ENCODE peak calls at places on chromosome X, in nine cellular contexts. I, G, B, L, D, K, W, U and X are unnamed samples.

GRCh38 chrX:115892787-115893671 is 277.5 kb upstream of the AGTR2 start:
- DNase-seq in I (no peak), L (peak; percentile 81), B (peak; percentile 77), D (peak; percentile 73), G (peak; percentile 66), K (peak; percentile 62), W (no peak), U (peak; percentile 44), X (peak; percentile 28)

GRCh38 chrX:2474280-2474962 is 26.4 kb downstream of the DHRSX start:
- DNase-seq in K (peak; percentile 43), L (no peak), I (no peak), B (no peak), G (no peak), U (no peak), D (no peak), W (no peak), X (no peak)

GRCh38 chrX:104564921-104565703 is 887 bp upstream of the IL1RAPL2 start:
- DNase-seq in D (no peak), K (no peak), G (no peak), W (no peak), L (no peak), I (no peak), B (no peak), U (no peak), X (no peak)

GRCh38 chrX:103253608-103254007 is 1.3 kb downstream of the TCEAL8 start:
- DNase-seq in W (no peak), B (no peak), U (no peak), L (no peak), D (no peak), K (peak; percentile 16), G (no peak), I (no peak), X (no peak)

GRCh38 chrX:128616933-128617332 is 564.7 kb upstream of the ACTRT1 start:
- DNase-seq in G (no peak), I (no peak), U (no peak), D (no peak), B (no peak), W (no peak), K (no peak), L (no peak), X (no peak)

GRCh38 chrX:76109654-76110053 is 63.2 kb upstream of the PBDC1 start:
- DNase-seq in I (no peak), B (no peak), G (no peak), U (no peak), L (no peak), W (no peak), K (no peak), D (no peak), X (no peak)

GRCh38 chrX:120456973-120457372 is 12.1 kb downstream of the LAMP2 start:
- DNase-seq in B (no peak), K (no peak), G (no peak), U (no peak), L (no peak), D (no peak), W (no peak), I (no peak), X (no peak)

GRCh38 chrX:117543885-117544284 is 572.7 kb downstream of the KLHL13 start:
- DNase-seq in B (no peak), G (no peak), L (no peak), W (no peak), D (no peak), U (no peak), I (no peak), K (no peak), X (no peak)

GRCh38 chrX:136711147-136711546 is 63.2 kb downstream of the CD40LG start:
- DNase-seq in U (peak; percentile 31), B (peak; percentile 67), G (peak; percentile 50), I (no peak), W (no peak), K (peak; percentile 29), D (no peak), L (peak; percentile 39), X (peak; percentile 20)

GRCh38 chrX:56726609-56727008 is 2.4 kb upstream of the NBDY start:
- DNase-seq in U (no peak), K (peak; percentile 52), G (no peak), W (no peak), I (peak; percentile 1), B (no peak), D (no peak), L (no peak), X (peak; percentile 27)

GRCh38 chrX:82734140-82734539 is 774.0 kb upstream of the POU3F4 start:
- DNase-seq in B (no peak), D (no peak), I (no peak), K (no peak), U (no peak), G (no peak), W (no peak), L (no peak), X (no peak)

GRCh38 chrX:150482537-150483217 is 85.7 kb upstream of the MTM1 start:
- DNase-seq in B (no peak), W (no peak), D (no peak), G (no peak), K (no peak), U (no peak), I (no peak), L (no peak), X (peak; percentile 70)

GRCh38 chrX:129980540-129981206 is 1.8 kb upstream of the BCORL1 start:
- DNase-seq in G (peak; percentile 73), K (peak; percentile 75), I (peak; percentile 34), L (peak; percentile 73), U (peak; percentile 72), B (peak; percentile 69), D (no peak), W (no peak), X (no peak)

GRCh38 chrX:22097295-22097694 is 65.2 kb downstream of the PHEX start:
- DNase-seq in G (no peak), U (no peak), D (no peak), L (no peak), B (no peak), I (no peak), W (no peak), K (no peak), X (no peak)

GRCh38 chrX:49930046-49930445 is 7.7 kb downstream of the CLCN5 start:
- DNase-seq in W (no peak), I (no peak), G (no peak), L (no peak), D (no peak), U (no peak), B (no peak), K (no peak), X (no peak)

GRCh38 chrX:27890611-27891010 is 82.8 kb downstream of the MAGEB10 start:
- DNase-seq in U (no peak), K (no peak), G (no peak), W (peak; percentile 15), L (no peak), D (no peak), I (no peak), B (no peak), X (peak; percentile 58)

GRCh38 chrX:10974920-10975319 is 136.2 kb upstream of the HCCS start:
- DNase-seq in D (no peak), K (no peak), W (no peak), G (no peak), B (no peak), U (no peak), I (no peak), L (no peak), X (no peak)

GRCh38 chrX:84188320-84188834 is 378 bp upstream of the RPS6KA6 start:
- DNase-seq in U (peak; percentile 31), W (no peak), L (peak; percentile 55), K (peak; percentile 76), G (peak; percentile 48), I (no peak), B (peak; percentile 56), D (no peak), X (peak; percentile 2)
- H3K4me3 ChIP-seq in U (peak overlapping the region; percentile 36), W (no peak overlapping the region), L (peak overlapping the region; percentile 31), K (peak overlapping the region; percentile 55), G (peak overlapping the region; percentile 38), I (no peak overlapping the region), B (peak overlapping the region; percentile 59), D (peak overlapping the region; percentile 15), X (peak overlapping the region; percentile 63)

GRCh38 chrX:38275615-38276014 is 51.7 kb downstream of the RPGR start:
- DNase-seq in W (peak; percentile 7), U (no peak), K (no peak), G (no peak), D (peak; percentile 13), L (no peak), I (no peak), B (no peak), X (peak; percentile 66)
- H3K27ac ChIP-seq in W (peak overlapping the region; percentile 31), U (no peak overlapping the region), K (no peak overlapping the region), G (no peak overlapping the region), D (no peak overlapping the region), L (no peak overlapping the region), I (no peak overlapping the region), B (no peak overlapping the region), X (peak overlapping the region; percentile 62)

GRCh38 chrX:126165401-126165720 is 728 bp downstream of the DCAF12L2 start:
- DNase-seq in B (no peak), G (no peak), D (no peak), K (no peak), U (no peak), W (no peak), L (no peak), I (no peak), X (no peak)

GRCh38 chrX:126170715-126171114 is 4.6 kb upstream of the DCAF12L2 start:
- DNase-seq in K (no peak), D (no peak), G (no peak), W (no peak), I (no peak), L (no peak), U (no peak), B (no peak), X (no peak)

GRCh38 chrX:126164689-126165400 is 1.2 kb downstream of the DCAF12L2 start:
- DNase-seq in U (no peak), D (no peak), W (no peak), I (no peak), G (no peak), K (no peak), L (no peak), B (peak; percentile 48), X (no peak)

GRCh38 chrX:126167560-126167959 is 1.5 kb upstream of the DCAF12L2 start:
- DNase-seq in U (no peak), W (no peak), D (no peak), K (no peak), L (no peak), B (no peak), G (no peak), I (no peak), X (no peak)

DNA sequence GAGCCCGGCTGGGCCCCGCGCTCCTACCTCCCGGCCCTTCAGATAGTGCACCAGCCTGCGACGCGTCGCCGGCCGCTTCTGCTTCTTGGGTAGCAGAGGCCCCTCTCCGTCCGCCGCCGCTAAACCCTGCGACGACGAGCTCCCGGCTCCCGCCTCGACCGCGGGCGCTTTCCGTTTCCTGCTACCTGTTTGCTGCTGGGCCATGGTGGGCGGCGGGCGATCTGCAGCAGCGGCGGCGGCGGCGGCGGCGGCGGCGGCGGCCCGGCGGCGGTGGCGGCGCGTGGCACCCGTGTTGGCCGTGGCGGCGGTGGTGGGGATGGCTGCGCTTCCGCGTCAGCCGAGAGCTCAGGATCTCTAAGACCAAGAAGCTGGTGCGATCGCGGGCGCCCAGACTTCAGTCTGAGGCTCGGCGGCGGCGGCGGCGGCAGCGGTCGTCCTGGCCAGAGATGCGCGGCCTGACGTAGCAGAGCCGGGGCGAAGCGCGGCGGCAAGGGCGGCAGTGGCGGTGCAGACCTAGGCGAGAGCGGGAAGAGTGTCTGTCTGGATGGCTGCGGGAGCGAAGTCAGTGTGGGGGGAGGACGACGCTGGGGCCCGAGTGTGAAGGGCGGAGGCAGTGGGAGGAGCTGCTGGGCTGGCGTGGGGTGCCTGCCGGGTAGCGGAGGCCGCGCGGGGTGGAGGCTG is at the start of gene DCAF12L2:
- DNase-seq in K (peak; percentile 56), U (no peak), B (peak; percentile 50), L (no peak), D (no peak), W (no peak), I (no peak), G (no peak), X (no peak)
- H3K4me3 ChIP-seq in K (peak within 1 kb of the TSS; percentile 42), U (no peak within 1 kb of the TSS), B (peak within 1 kb of the TSS; percentile 41), L (no peak within 1 kb of the TSS), D (no peak within 1 kb of the TSS), W (no peak within 1 kb of the TSS), I (no peak within 1 kb of the TSS), G (no peak within 1 kb of the TSS), X (no peak within 1 kb of the TSS)

GRCh38 chrX:24426921-24427746 is 38.0 kb upstream of the PDK3 start:
- DNase-seq in D (no peak), B (no peak), K (no peak), G (peak; percentile 49), I (no peak), W (no peak), L (peak; percentile 12), U (no peak), X (no peak)
- H3K27ac ChIP-seq in D (no peak overlapping the region), B (no peak overlapping the region), K (no peak overlapping the region), G (no peak overlapping the region), I (no peak overlapping the region), W (peak overlapping the region; percentile 36), L (peak overlapping the region; percentile 59), U (no peak overlapping the region), X (no peak overlapping the region)